ENCODE peak calls at places on chromosomes 6 and 20, in four cellular contexts. R is PC-3, A is GM13977, M is RWPE1. O is an unnamed sample.
A peak's percentile ranks its signal among the peaks of the same experiment; 100 is the strongest.

GRCh38 chr6:5747379-5747778 is 259.3 kb downstream of the NRN1 start:
- DNase-seq in R (no peak), A (no peak), M (no peak), O (no peak)

GRCh38 chr6:56573142-56573541 is 69.5 kb downstream of the DST start:
- DNase-seq in R (no peak), A (no peak), M (no peak), O (no peak)

GRCh38 chr20:59456342-59457132 is 147.8 kb upstream of the PHACTR3 start:
- DNase-seq in R (no peak), A (no peak), M (no peak), O (no peak)

GRCh38 chr6:43723737-43724295 is 36.2 kb upstream of the MRPS18A start:
- DNase-seq in R (peak; percentile 91), A (peak; percentile 80), M (peak; percentile 74), O (peak; percentile 85)

GRCh38 chr6:151052021-151052646 is 186.6 kb downstream of the MTHFD1L start:
- DNase-seq in R (peak; percentile 37), A (no peak), M (peak; percentile 89), O (no peak)

GRCh38 chr6:10613077-10613476 is 81.3 kb downstream of the C6orf52 start:
- DNase-seq in R (peak; percentile 57), A (no peak), M (no peak), O (no peak)

GRCh38 chr20:61951695-61952533 is 113.8 kb downstream of the TAF4 start:
- DNase-seq in R (no peak), A (no peak), M (no peak), O (no peak)

GRCh38 chr20:9838378-9839295 is at the start of gene PAK5:
- DNase-seq in R (no peak), A (no peak), M (no peak), O (no peak)

GRCh38 chr6:13406781-13407180 is 78.4 kb upstream of the TBC1D7 start:
- DNase-seq in R (no peak), A (no peak), M (no peak), O (no peak)

GRCh38 chr20:38889792-38890496 is 36.3 kb upstream of the FAM83D start:
- DNase-seq in R (no peak), A (no peak), M (no peak), O (no peak)

GRCh38 chr20:47887477-47888080 is 102.3 kb upstream of the SULF2 start:
- DNase-seq in R (no peak), A (no peak), M (no peak), O (no peak)

GRCh38 chr20:57749861-57750260 is 40.0 kb upstream of the PMEPA1 start:
- DNase-seq in R (no peak), A (no peak), M (no peak), O (no peak)

GRCh38 chr20:59221881-59222238 is 58.2 kb downstream of the ZNF831 start:
- DNase-seq in R (no peak), A (no peak), M (no peak), O (no peak)

GRCh38 chr6:30741789-30742315 is 635 bp downstream of the FLOT1 start:
- DNase-seq in R (peak; percentile 32), A (no peak), M (no peak), O (no peak)

GRCh38 chr6:30743099-30744053 is 889 bp upstream of the FLOT1 start:
- DNase-seq in R (no peak), A (peak; percentile 45), M (no peak), O (peak; percentile 60)

GRCh38 chr6:30740993-30741784 is 1.3 kb downstream of the FLOT1 start:
- DNase-seq in R (peak; percentile 36), A (no peak), M (no peak), O (no peak)

GRCh38 chr6:30742316-30743098 is at the start of gene FLOT1:
- DNase-seq in R (peak; percentile 98), A (peak; percentile 96), M (peak; percentile 95), O (peak; percentile 95)

DNA sequence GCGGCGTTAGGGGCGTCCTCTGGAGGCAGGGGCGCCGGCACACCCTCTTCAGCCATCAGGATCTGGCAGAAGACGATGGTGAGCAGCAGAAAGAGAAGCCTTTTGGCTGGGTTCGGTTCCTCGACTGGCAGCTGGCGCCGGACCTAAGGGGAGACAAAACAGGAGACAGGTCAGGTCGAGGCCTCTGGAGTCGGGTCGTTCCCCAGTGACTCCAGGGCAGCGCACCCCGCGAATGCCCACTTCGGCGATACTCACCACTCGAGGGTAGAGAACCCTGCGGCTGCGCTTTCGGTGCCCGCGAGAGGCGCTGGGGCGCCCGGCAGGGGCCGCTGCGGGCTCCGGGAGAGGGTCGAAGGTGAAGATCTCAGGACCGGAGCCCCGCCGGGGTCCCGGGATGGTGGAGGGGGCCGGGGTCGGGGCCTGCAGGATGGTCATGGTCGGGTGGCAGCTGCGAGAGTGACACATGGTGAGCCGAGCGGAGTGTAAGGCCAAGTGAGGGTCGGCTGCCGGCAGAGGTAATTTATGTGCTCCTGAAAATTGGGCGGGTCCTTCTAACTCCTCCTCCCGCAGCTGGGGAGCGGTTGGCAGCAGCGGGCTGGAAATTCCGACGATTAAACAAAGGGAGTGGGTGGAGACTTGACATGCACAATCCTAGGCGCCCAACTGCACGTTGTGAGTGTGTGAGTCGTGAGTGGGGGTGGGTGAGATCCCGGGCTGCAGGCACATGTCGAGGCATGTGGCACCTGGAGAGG is at the start of gene IER3:
- DNase-seq in R (peak; percentile 90), A (peak; percentile 81), M (peak; percentile 84), O (peak; percentile 80)
- TF ChIP-seq CTCF in R (no peak), A (peak; percentile 71), M (peak; percentile 43), O (peak; percentile 76)

DNA sequence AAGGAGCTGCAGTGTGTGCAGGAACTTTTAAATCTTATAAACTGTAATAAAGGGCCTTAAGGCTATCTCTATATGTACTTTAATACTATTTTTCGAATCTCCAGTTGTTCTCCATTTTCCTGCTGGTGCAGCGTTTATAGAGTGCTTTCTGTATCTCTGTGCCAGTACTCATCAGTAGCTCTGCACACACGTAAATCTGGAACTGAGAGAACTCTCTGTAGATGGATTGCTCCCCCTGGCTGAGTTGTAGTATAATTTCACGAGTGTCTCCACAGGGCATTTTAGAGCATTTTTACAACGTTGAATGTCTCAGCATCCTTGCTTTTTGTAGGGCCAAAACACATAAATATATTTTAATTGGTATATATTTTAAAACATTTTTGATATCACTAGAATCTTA is 256.5 kb downstream of the TRDN start:
- DNase-seq in R (peak; percentile 26), A (no peak), M (no peak), O (no peak)
- TF ChIP-seq CTCF in R (peak; percentile 39), A (peak; percentile 23), M (no peak), O (no peak)

DNA sequence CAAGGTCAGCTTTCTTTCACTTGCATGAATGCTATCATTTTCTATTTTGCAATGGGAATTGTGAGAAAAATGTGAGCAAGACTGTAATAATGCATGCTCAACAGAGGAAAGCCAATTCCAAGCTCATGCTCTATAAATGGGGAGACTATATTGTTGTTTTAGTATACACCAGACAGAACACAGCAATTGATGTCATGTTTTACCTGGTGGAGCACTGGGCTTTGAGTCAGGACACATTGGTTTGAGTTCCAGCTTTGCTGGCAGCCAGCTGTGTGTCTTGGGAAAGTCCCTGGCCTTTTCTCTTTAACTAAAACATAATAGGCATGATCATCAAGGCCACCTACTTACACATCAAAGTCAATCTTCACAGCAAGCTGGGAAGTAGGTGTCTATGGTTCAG is 83.3 kb downstream of the FOXA2 start:
- DNase-seq in R (no peak), A (no peak), M (no peak), O (no peak)
- TF ChIP-seq CTCF in R (no peak), A (no peak), M (no peak), O (no peak)

DNA sequence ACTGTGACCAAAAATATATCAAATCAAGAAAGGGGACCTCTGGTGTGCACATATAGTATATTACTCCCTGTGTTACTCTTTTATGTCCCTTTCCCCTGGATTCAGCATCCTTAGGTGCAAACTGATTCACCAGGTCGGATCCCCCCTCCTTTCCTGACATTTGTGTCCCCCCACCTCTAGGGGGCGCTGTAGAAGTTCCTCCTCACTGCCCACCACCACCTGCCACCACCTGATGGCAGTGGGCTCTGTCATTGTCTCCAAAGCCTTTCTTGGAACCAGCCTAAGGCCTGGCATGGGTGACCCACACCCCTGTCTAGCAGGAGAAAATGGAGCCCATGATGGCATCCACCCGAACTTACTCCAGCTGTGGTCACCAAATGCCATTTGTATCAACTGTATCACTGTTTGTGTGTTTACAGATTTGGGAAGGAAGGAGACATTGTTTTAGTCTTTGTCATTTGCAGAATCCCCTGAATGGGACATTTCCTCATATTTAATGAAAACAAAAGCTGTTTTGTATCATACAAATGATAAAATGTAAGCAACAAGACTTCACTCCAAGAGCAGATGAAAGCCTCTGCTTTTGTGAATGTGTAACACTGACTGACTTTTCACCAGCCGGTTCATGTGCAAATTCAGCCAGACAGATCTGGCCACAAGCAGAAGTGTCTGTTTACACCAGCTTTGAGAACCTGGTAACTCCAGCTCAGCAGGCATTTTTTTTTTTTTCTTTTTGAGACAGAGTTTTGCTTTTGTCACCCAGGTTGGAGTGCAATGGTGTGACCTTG is 66.2 kb downstream of the ARMC2 start:
- DNase-seq in R (peak; percentile 31), A (peak; percentile 18), M (peak; percentile 20), O (peak; percentile 41)
- TF ChIP-seq CTCF in R (peak; percentile 83), A (peak; percentile 49), M (peak; percentile 56), O (peak; percentile 45)

GRCh38 chr20:49753133-49753532 is 39.5 kb upstream of the B4GALT5 start:
- DNase-seq in R (peak; percentile 63), A (no peak), M (no peak), O (no peak)

GRCh38 chr20:49748525-49748838 is 34.8 kb upstream of the B4GALT5 start:
- DNase-seq in R (no peak), A (no peak), M (no peak), O (no peak)

GRCh38 chr20:49750611-49751396 is 37.1 kb upstream of the B4GALT5 start:
- DNase-seq in R (no peak), A (peak; percentile 51), M (no peak), O (peak; percentile 49)

GRCh38 chr20:49752504-49752903 is 38.8 kb upstream of the B4GALT5 start:
- DNase-seq in R (no peak), A (no peak), M (no peak), O (no peak)

GRCh38 chr20:49751397-49751735 is 37.7 kb upstream of the B4GALT5 start:
- DNase-seq in R (no peak), A (no peak), M (no peak), O (no peak)
- TF ChIP-seq CTCF in R (no peak), A (no peak), M (no peak), O (no peak)

DNA sequence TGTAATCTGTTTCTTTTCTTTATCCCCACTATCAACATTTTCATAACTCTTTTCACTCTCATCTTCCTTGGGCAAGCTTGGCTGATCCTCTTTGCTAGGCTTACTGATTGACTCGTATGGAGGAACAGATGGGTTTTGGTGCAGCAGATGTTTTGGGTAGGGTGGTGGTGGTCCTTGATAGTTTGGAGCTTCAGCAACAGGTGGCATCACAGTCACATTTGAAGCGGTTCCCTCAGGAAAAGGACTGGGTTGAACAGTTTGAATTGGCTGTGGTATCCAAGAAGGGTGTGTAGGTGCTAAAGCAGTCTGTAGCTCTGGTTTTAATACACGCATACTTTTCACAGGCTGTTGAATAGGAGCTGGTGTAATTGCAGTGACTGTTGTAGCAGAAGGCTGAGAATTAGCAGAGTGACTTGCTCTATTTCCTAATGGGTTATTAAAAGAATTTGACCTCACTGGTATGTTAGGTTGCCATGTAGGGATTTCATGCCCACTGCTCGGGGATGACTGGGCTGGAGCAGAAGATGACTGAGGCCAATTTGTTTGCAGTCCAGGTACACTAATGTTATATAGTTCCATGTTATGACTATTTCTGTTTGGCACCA is 34.5 kb downstream of the LATS1 start:
- DNase-seq in R (no peak), A (no peak), M (no peak), O (no peak)
- TF ChIP-seq CTCF in R (no peak), A (no peak), M (no peak), O (no peak)

DNA sequence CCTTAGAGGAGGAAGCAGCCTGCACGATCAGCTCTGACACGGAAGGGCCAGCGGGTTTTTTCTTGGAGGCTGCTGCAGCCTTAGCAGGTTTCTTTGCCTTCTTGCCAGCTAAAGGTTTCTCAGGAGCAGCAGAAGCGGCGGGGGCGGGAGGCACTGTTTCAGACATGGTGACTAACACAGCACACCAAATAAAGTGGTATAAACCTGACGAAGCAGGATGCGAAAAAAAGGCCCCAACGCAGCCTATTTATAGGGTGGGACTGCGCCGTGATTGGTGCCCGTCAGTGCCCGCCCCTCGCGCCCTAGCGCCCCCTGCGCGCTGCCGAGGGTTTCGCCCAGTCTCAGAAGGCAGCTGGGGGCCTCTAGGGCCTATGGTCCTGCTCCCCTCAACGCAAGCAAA is 55.0 kb downstream of the TRIM38 start:
- DNase-seq in R (no peak), A (peak; percentile 44), M (peak; percentile 81), O (peak; percentile 62)
- TF ChIP-seq CTCF in R (no peak), A (peak; percentile 39), M (peak; percentile 56), O (no peak)

O was measured in GM13976.